ENCODE peak calls at places on chromosome 2, in six cellular contexts. U is HepG2, F is HCT116, P is K562, D is GM12878, S is H1. N is an unnamed sample. For H3K27me3, the result is how much of the 10 kb centered on the place peaks cover.

GRCh38 chr2:239607795-239608171 is 207.0 kb upstream of the HDAC4 start:
- DNase-seq in U (no peak), F (no peak), P (no peak), D (no peak), S (no peak), N (no peak)

GRCh38 chr2:138658187-138658894 is 121.8 kb downstream of the NXPH2 start:
- DNase-seq in U (peak), F (no peak), P (peak), D (no peak), S (no peak), N (no peak)

GRCh38 chr2:137846993-137847392 is 117.3 kb upstream of the HNMT start:
- DNase-seq in U (no peak), F (no peak), P (no peak), D (no peak), S (no peak), N (no peak)

GRCh38 chr2:141534671-141535359 is 596.0 kb downstream of the LRP1B start:
- DNase-seq in U (no peak), F (no peak), P (no peak), D (no peak), S (no peak), N (no peak)

GRCh38 chr2:95677346-95677745 is 85.5 kb downstream of the TRIM43 start:
- DNase-seq in U (no peak), F (no peak), P (no peak), D (no peak), S (no peak), N (no peak)

GRCh38 chr2:203650860-203651613 is 55.4 kb upstream of the CD28 start:
- DNase-seq in U (peak), F (peak), P (peak), D (no peak), S (no peak), N (no peak)

GRCh38 chr2:52877703-52878102 is 889.9 kb upstream of the CHAC2 start:
- DNase-seq in U (no peak), F (no peak), P (no peak), D (no peak), S (no peak), N (no peak)

GRCh38 chr2:174047746-174048145 is 82.6 kb upstream of the SP3 start:
- DNase-seq in U (no peak), F (no peak), P (no peak), D (no peak), S (no peak), N (no peak)

GRCh38 chr2:38682008-38682575 is 16.2 kb downstream of the GALM start:
- DNase-seq in U (no peak), F (no peak), P (no peak), D (no peak), S (no peak), N (no peak)

GRCh38 chr2:37110306-37111212 is 26.2 kb downstream of the GPATCH11 start:
- DNase-seq in U (no peak), F (no peak), P (no peak), D (no peak), S (no peak), N (no peak)

GRCh38 chr2:109721626-109722025 is 72.5 kb upstream of the RGPD5 start:
- DNase-seq in U (no peak), F (no peak), P (no peak), D (no peak), S (peak), N (no peak)

GRCh38 chr2:170330881-170331280 is 152.9 kb downstream of the MYO3B start:
- DNase-seq in U (no peak), F (no peak), P (no peak), D (no peak), S (no peak), N (no peak)

GRCh38 chr2:202932425-202933138 is 20.5 kb downstream of the CARF start:
- DNase-seq in U (no peak), F (no peak), P (no peak), D (no peak), S (no peak), N (no peak)

GRCh38 chr2:73822276-73822675 is 6.5 kb upstream of the STAMBP start:
- DNase-seq in U (no peak), F (no peak), P (no peak), D (peak), S (no peak), N (no peak)

GRCh38 chr2:72367530-72368225 is 220.0 kb upstream of the CYP26B1 start:
- DNase-seq in U (peak), F (peak), P (no peak), D (no peak), S (no peak), N (no peak)

GRCh38 chr2:64277101-64277849 is 133.1 kb upstream of the PELI1 start:
- DNase-seq in U (no peak), F (no peak), P (peak), D (no peak), S (no peak), N (no peak)

GRCh38 chr2:65407240-65407639 is 25.2 kb downstream of the SPRED2 start:
- DNase-seq in U (no peak), F (no peak), P (no peak), D (no peak), S (no peak), N (no peak)

GRCh38 chr2:85668009-85668856 is at the start of gene SFTPB:
- DNase-seq in U (no peak), F (no peak), P (no peak), D (no peak), S (no peak), N (no peak)

GRCh38 chr2:203201426-203201825 is 37.4 kb upstream of the CYP20A1 start:
- DNase-seq in U (no peak), F (no peak), P (no peak), D (no peak), S (no peak), N (no peak)

GRCh38 chr2:197453914-197454398 is 604 bp downstream of the COQ10B start:
- DNase-seq in U (peak), F (peak), P (peak), D (peak), S (no peak), N (no peak)

GRCh38 chr2:76437564-76437963 is 726.8 kb upstream of the GCFC2 start:
- DNase-seq in U (no peak), F (no peak), P (no peak), D (no peak), S (no peak), N (no peak)

GRCh38 chr2:96894151-96894531 is 24.3 kb upstream of the SEMA4C start:
- DNase-seq in U (no peak), F (no peak), P (no peak), D (no peak), S (no peak), N (no peak)

GRCh38 chr2:76721226-76721625 is 801.0 kb downstream of the LRRTM4 start:
- DNase-seq in U (no peak), F (no peak), P (no peak), D (no peak), S (no peak), N (no peak)

GRCh38 chr2:190408538-190409271 is 550 bp downstream of the MFSD6 start:
- DNase-seq in U (no peak), F (peak), P (peak), D (no peak), S (peak), N (no peak)

GRCh38 chr2:196963043-196963442 is 36.5 kb upstream of the PGAP1 start:
- DNase-seq in U (no peak), F (no peak), P (no peak), D (no peak), S (no peak), N (no peak)

DNA sequence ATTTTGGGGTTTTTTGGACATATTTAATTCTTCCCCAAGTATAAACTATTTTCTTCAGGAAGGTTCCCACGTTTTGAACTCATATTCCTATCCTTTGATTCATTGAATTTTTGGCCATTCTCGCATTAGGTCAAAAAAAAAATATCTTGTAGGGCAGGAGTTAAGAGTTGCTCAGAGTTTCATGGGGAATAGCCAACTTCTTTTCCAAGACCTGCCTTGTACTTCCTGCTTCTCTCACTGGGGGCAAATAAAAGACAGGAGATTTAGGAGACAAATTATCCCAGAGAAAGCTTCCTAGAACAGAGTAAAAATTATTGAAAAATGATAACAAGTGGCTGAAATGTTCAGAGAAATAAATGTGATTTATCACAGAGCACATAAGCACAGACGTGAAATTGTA is 55.2 kb upstream of the BCL11A start:
- DNase-seq in U (no peak), F (no peak), P (no peak), D (no peak), S (no peak), N (no peak)
- H3K27me3 ChIP-seq in U (under half), F (under half), P (under half), D (under half), S (under half), N (under half)

GRCh38 chr2:25420820-25421237 is 79.1 kb upstream of the DNMT3A start:
- DNase-seq in U (no peak), F (no peak), P (no peak), D (peak), S (no peak), N (no peak)

GRCh38 chr2:25424426-25425028 is 82.8 kb upstream of the DNMT3A start:
- DNase-seq in U (no peak), F (no peak), P (no peak), D (no peak), S (no peak), N (no peak)

GRCh38 chr2:25421289-25421688 is 79.6 kb upstream of the DNMT3A start:
- DNase-seq in U (no peak), F (no peak), P (no peak), D (no peak), S (no peak), N (no peak)

GRCh38 chr2:25419678-25420242 is 78.0 kb upstream of the DNMT3A start:
- DNase-seq in U (no peak), F (no peak), P (no peak), D (peak), S (no peak), N (no peak)

DNA sequence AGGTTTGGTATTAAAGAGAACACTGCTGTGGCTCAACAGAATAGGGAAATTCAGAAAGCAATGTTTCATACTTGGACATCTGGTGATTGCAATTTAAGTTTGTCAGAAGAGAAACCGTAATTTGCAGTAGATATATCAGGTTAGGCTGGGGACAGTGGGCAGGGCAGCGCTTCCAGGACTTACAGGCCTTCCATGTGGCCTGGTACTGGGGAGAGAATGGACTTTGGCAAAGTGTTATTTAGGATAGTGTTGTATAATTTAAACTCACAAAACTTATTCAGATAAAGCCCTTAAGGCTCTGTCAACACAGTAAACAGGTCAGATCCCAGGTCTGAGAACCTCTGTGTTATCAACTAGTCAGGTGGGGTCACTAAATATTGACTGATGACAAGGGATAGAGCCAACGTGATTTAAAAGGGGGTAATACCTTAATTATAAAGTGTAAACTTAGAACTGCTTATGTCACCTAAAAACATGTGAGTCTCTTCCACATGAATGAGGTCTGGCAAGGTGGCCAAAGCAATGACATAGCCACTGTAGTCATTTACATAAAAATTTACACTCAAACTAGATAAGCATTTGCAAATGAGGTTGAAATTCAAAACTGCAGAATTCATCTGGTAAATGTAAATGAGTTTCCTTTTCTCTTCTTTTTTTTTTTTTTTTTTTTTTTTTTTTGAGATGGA is 80.2 kb upstream of the DNMT3A start:
- DNase-seq in U (peak), F (no peak), P (no peak), D (no peak), S (no peak), N (no peak)
- TF ChIP-seq ZNF274 in U (no peak), F (no peak), P (no peak), D (no peak), S (no peak), N (no peak)

DNA sequence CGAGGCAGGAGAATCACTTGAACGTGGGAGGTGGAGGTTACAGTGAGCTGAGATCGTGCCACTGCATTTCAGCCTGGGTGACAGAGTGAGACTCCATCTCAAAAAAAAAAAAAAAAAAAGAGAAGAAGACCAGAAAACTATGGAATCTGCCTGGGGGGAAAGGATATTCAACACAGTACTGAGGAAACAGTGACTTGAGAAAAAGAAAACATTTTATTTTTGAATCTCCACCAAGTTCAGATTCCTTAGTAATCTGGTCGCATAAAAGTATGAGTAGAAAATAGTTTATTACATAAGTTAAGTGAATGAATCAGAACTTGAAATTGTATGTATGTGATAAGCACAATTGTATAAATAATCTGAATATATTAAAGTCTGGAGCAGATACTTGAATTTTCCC is 13.0 kb upstream of the HAT1 start:
- DNase-seq in U (no peak), F (no peak), P (no peak), D (no peak), S (no peak), N (no peak)
- H3K27me3 ChIP-seq in U (under half), F (under half), P (under half), D (under half), S (under half), N (under half)

DNA sequence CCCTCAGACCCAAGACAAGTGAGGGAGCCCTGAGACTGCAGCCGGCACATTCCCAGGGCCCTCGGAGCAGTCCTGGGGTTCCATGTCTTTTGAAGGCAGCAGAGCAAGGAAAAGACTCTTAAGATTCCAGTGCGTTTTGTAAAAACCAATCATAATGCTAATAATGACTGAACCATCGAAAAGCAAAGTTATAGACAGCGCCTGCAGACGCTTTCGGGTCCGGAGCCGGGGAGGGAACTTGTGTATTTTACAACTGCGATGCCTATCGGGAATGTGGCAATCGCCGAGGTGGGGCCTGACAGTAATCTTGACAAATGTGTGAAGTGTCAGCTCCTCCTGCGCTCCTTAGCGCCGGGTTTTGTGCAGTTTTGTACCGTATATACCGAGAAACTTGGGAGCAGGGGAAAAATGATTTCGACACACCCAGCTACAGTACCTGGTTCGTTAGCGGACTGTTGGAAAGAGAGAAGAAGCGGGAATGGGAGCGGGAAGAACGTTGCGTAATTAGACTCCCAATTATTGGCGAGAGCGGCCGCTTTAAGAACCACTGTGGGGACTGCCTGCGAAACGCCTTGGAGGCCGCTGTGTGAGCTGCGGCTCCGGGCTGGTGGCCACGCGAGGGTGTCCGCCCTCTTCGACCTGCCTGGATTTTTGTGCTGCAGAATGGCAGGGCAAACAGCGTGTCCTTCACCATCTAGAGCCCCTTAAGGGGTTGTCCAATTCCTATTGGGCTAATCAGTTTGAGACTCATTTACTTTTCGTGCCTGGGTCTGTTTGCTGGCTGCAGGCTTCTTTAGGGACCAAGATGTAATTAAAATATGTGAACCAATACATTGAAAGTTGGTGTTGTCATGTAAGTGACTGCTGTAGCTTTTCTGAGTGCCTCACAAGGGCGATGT is 2.4 kb downstream of the EPAS1 start:
- DNase-seq in U (peak), F (no peak), P (peak), D (no peak), S (peak), N (no peak)
- TF ChIP-seq ZNF274 in U (no peak), F (no peak), P (no peak), D (no peak), S (no peak), N (no peak)

GRCh38 chr2:215811003-215811402 is 202.3 kb downstream of the MREG start:
- DNase-seq in U (no peak), F (no peak), P (no peak), D (no peak), S (no peak), N (no peak)
- H3K27me3 ChIP-seq in U (under half), F (under half), P (under half), D (under half), S (under half), N (under half)

DNA sequence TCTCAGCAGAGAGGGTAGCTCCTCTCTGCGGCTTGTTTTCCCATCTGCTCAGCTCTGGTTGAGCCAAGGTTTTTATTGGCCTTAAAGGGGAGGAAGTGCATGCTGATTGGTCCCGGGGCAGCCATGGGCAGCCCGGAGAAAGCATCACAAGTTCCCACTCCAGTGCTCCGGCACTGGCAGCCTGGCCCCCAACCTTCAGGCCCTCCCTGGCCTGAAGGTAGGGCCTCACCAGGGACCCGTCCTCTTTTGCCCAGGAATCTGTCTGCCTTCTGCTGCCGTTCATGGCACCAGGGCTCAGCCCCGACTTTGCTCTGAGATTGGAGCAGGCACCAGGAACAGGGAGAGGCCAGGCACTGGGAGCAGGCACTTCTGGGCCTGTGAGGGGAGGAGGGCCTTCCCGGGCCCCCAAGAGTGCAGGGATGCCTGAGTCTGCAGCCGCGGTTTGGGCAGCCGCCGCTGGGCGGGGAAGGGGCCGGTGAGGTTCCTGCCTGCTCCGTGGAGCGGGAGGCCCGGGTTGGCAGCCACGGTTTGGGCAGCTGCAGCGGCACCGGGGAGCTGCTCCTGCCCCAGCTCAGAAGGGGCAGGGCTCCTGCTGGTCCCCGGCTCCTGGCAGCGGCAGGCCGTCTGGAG is 17.5 kb upstream of the ILKAP start:
- DNase-seq in U (peak), F (no peak), P (no peak), D (no peak), S (no peak), N (no peak)
- TF ChIP-seq ZNF274 in U (peak), F (no peak), P (no peak), D (no peak), S (no peak), N (no peak)

GRCh38 chr2:219509780-219510511 is 4.3 kb upstream of the ASIC4 start:
- DNase-seq in U (peak), F (no peak), P (peak), D (no peak), S (peak), N (no peak)

GRCh38 chr2:219512524-219513216 is 1.6 kb upstream of the ASIC4 start:
- DNase-seq in U (no peak), F (no peak), P (no peak), D (no peak), S (no peak), N (no peak)

GRCh38 chr2:219508933-219509779 is 5.1 kb upstream of the ASIC4 start:
- DNase-seq in U (no peak), F (no peak), P (no peak), D (no peak), S (no peak), N (no peak)

GRCh38 chr2:219511547-219512325 is 2.5 kb upstream of the ASIC4 start:
- DNase-seq in U (no peak), F (no peak), P (peak), D (no peak), S (no peak), N (no peak)

DNA sequence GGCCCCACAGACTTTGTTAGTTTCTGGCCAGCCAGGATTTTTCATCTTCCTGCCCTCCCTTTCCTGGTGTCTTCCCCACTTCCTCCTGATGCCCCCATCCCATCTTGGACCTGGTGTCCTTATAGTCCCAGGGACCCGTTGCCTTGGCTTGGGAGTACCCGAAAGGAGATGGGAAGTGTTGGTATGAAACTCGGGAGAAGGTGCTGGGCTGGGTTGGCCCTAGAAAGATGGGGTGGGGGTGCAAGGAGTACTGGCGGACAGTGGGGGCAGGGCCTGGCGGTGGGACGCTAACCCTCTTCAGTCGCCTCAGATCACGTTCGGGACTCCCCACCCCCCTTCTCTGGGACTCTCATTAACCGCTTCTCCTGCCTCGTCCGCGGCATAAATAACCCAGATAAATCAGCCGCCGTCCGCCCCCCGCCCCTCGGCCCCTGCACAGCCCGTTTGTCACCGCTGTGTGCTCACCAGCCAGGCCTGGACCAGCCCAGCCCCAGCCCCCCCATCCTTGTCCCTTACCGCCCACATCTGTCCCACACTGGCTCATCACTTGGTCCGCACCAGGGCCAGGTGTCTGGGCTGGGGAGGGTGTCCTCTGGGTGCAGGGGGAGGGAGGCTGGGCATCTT is 3.7 kb upstream of the ASIC4 start:
- DNase-seq in U (no peak), F (no peak), P (no peak), D (no peak), S (no peak), N (no peak)
- H3K27me3 ChIP-seq in U (under half), F (under half), P (under half), D (under half), S (under half), N (under half)